ENCODE peak calls at places on chromosomes 16 and 17, in seven cellular contexts. B is AG09309; V is cortex of kidney; Y is stomach; W is hepatic stellate cell; F is naive thymus-derived CD8-positive, alpha-beta T cell; P is BE2C. G is an unnamed sample.

GRCh38 chr16:132120-132519 is 6.4 kb downstream of the NPRL3 start:
- DNase-seq in F (no peak), W (no peak), B (no peak), Y (no peak), P (no peak), V (no peak), G (no peak)

GRCh38 chr16:29811170-29811895 is 660 bp upstream of the PRRT2 start:
- DNase-seq in P (peak), B (peak), V (no peak), Y (peak), F (peak), W (peak), G (peak)

GRCh38 chr16:65666132-65666869 is 544.4 kb upstream of the CDH11 start:
- DNase-seq in F (no peak), V (no peak), P (no peak), W (no peak), Y (no peak), B (no peak), G (no peak)

GRCh38 chr16:4314532-4315184 is 1.2 kb upstream of the GLIS2 start:
- DNase-seq in W (no peak), P (no peak), F (no peak), B (no peak), V (no peak), Y (no peak), G (no peak)

GRCh38 chr17:2323629-2324314 is 12.5 kb downstream of the TSR1 start:
- DNase-seq in Y (no peak), B (no peak), W (no peak), F (no peak), P (no peak), V (no peak), G (no peak)

GRCh38 chr16:89701425-89702406 is at the start of gene SPATA2L:
- DNase-seq in W (peak), V (peak), F (peak), Y (peak), B (no peak), P (peak), G (peak)

GRCh38 chr16:75048546-75048945 is 49.7 kb downstream of the ZNRF1 start:
- DNase-seq in W (no peak), F (no peak), V (no peak), P (no peak), B (no peak), Y (no peak), G (no peak)

GRCh38 chr17:72122002-72122310 is 1.1 kb downstream of the SOX9 start:
- DNase-seq in Y (no peak), B (no peak), W (no peak), P (no peak), V (no peak), F (no peak), G (peak)

GRCh38 chr16:2335286-2335895 is 5.1 kb downstream of the ABCA3 start:
- DNase-seq in V (no peak), F (no peak), Y (no peak), W (no peak), P (no peak), B (no peak), G (no peak)

GRCh38 chr16:11229906-11230305 is 26.1 kb downstream of the SOCS1 start:
- DNase-seq in F (no peak), P (no peak), Y (peak), W (no peak), B (no peak), V (no peak), G (no peak)

GRCh38 chr16:65468121-65468520 is 346.3 kb upstream of the CDH11 start:
- DNase-seq in Y (no peak), B (no peak), W (no peak), V (no peak), P (no peak), F (no peak), G (no peak)

GRCh38 chr17:17757391-17757791 is 76.1 kb downstream of the RAI1 start:
- DNase-seq in Y (no peak), V (no peak), B (no peak), P (no peak), W (no peak), F (peak), G (no peak)

GRCh38 chr17:79842656-79843474 is 3.6 kb upstream of the CBX4 start:
- DNase-seq in B (no peak), W (no peak), V (no peak), Y (no peak), P (no peak), F (no peak), G (no peak)

GRCh38 chr17:691423-691822 is 23.2 kb downstream of the VPS53 start:
- DNase-seq in W (peak), Y (no peak), F (no peak), P (no peak), V (no peak), B (peak), G (no peak)

GRCh38 chr17:41308918-41309359 is at the start of gene KRTAP16-1:
- DNase-seq in B (no peak), P (no peak), F (peak), W (no peak), V (no peak), Y (no peak), G (no peak)

GRCh38 chr16:30697264-30698138 is 1.5 kb upstream of the SRCAP start:
- DNase-seq in F (no peak), W (peak), V (no peak), P (no peak), B (no peak), Y (no peak), G (peak)

GRCh38 chr16:85851034-85851780 is 47.8 kb upstream of the IRF8 start:
- DNase-seq in B (no peak), W (no peak), F (no peak), V (no peak), Y (no peak), P (no peak), G (no peak)

GRCh38 chr17:32828822-32829221 is 48.1 kb downstream of the MYO1D start:
- DNase-seq in P (no peak), V (no peak), F (no peak), Y (no peak), W (peak), B (no peak), G (no peak)

GRCh38 chr17:1068356-1068755 is 71.4 kb downstream of the TIMM22 start:
- DNase-seq in B (no peak), P (no peak), V (no peak), Y (no peak), F (no peak), W (no peak), G (no peak)

GRCh38 chr17:33651631-33652030 is 358.5 kb upstream of the ASIC2 start:
- DNase-seq in V (no peak), W (no peak), F (no peak), P (no peak), B (no peak), Y (no peak), G (no peak)

GRCh38 chr17:69870751-69871199 is 204.2 kb upstream of the KCNJ16 start:
- DNase-seq in B (peak), Y (no peak), P (no peak), W (no peak), V (no peak), F (no peak), G (no peak)

GRCh38 chr16:85464342-85465305 is 148.5 kb upstream of the GSE1 start:
- DNase-seq in F (no peak), P (no peak), V (no peak), B (no peak), Y (no peak), W (no peak), G (no peak)

GRCh38 chr17:73585583-73585982 is 58.7 kb downstream of the SDK2 start:
- DNase-seq in V (no peak), Y (no peak), F (no peak), B (no peak), P (no peak), W (no peak), G (no peak)

GRCh38 chr17:48012151-48012520 is 25.5 kb downstream of the COPZ2 start:
- DNase-seq in B (no peak), P (peak), W (peak), Y (peak), V (no peak), F (peak), G (peak)

GRCh38 chr17:46012506-46013079 is 13.5 kb downstream of the STH start:
- DNase-seq in F (no peak), W (no peak), P (no peak), Y (no peak), V (no peak), B (no peak), G (no peak)